ENCODE peak calls at places on chromosomes 2 and 18, in nine cellular contexts. D is trophoblast cell, P is K562, B is A549, J is dorsolateral prefrontal cortex, K is kidney epithelial cell, Z is mammary epithelial cell, X is DND-41, E is GM23338. Q is an unnamed sample.
A peak's percentile ranks its signal among the peaks of the same experiment; 100 is the strongest.

GRCh38 chr2:26462511-26463251 is 15.2 kb downstream of the OTOF start:
- DNase-seq in D (peak; percentile 58), Z (peak; percentile 50), P (peak; percentile 74), X (peak; percentile 20), K (peak; percentile 26), B (peak; percentile 74), E (peak; percentile 77), J (peak; percentile 31), Q (no peak)

GRCh38 chr2:159982842-159983785 is 79.3 kb downstream of the PLA2R1 start:
- DNase-seq in P (no peak), J (no peak), E (peak; percentile 9), K (no peak), Z (no peak), B (no peak), D (no peak), X (no peak), Q (peak; percentile 55)

GRCh38 chr18:42363446-42363845 is 408.4 kb downstream of the PIK3C3 start:
- DNase-seq in Z (no peak), E (no peak), P (no peak), X (no peak), K (no peak), D (no peak), J (no peak), B (no peak), Q (no peak)

GRCh38 chr2:130759906-130760753 is 4.8 kb downstream of the AMER3 start:
- DNase-seq in E (no peak), J (no peak), D (no peak), P (no peak), Z (peak; percentile 12), K (no peak), B (no peak), X (no peak), Q (no peak)

GRCh38 chr18:25349131-25349925 is 2.6 kb downstream of the ZNF521 start:
- DNase-seq in X (no peak), B (no peak), E (peak; percentile 67), K (no peak), J (no peak), D (no peak), P (no peak), Z (no peak), Q (peak; percentile 22)

GRCh38 chr2:65329551-65329950 is 101.9 kb downstream of the ACTR2 start:
- DNase-seq in X (no peak), P (no peak), E (peak; percentile 18), J (no peak), K (no peak), Z (no peak), D (no peak), B (no peak), Q (no peak)

GRCh38 chr2:216408426-216409315 is 3.6 kb upstream of the SMARCAL1 start:
- DNase-seq in B (no peak), J (no peak), D (no peak), K (no peak), E (peak; percentile 56), Z (no peak), P (no peak), X (no peak), Q (no peak)

GRCh38 chr2:121858847-121859246 is 103.4 kb downstream of the TSN start:
- DNase-seq in B (no peak), J (no peak), X (no peak), K (no peak), Z (no peak), P (no peak), D (no peak), E (no peak), Q (no peak)

GRCh38 chr18:74840492-74841167 is 243.0 kb downstream of the ZNF407 start:
- DNase-seq in J (no peak), K (peak; percentile 25), D (no peak), Z (peak; percentile 61), X (no peak), E (no peak), P (no peak), B (peak; percentile 51), Q (no peak)

GRCh38 chr2:172924070-172924469 is 151.6 kb upstream of the MAP3K20 start:
- DNase-seq in D (no peak), Z (no peak), X (no peak), B (no peak), E (no peak), P (no peak), J (no peak), K (no peak), Q (no peak)

GRCh38 chr2:34337735-34338134 is 738.6 kb upstream of the FAM98A start:
- DNase-seq in K (no peak), E (no peak), P (no peak), Z (no peak), J (no peak), D (no peak), X (no peak), B (no peak), Q (no peak)

GRCh38 chr2:241896746-241897201 is 27.2 kb downstream of the RTP5 start:
- DNase-seq in B (no peak), P (no peak), E (no peak), Z (no peak), K (no peak), J (peak; percentile 17), X (no peak), D (no peak), Q (no peak)

GRCh38 chr2:230871361-230872150 is 6.8 kb downstream of the ITM2C start:
- DNase-seq in X (no peak), Z (no peak), B (no peak), J (no peak), K (no peak), P (no peak), E (no peak), D (no peak), Q (no peak)
- H3K4me3 ChIP-seq in X (no peak overlapping the region), Z (no peak overlapping the region), B (no peak overlapping the region), J (no peak overlapping the region), K (no peak overlapping the region), P (no peak overlapping the region), E (no peak overlapping the region), D (no peak overlapping the region), Q (no peak overlapping the region)

DNA sequence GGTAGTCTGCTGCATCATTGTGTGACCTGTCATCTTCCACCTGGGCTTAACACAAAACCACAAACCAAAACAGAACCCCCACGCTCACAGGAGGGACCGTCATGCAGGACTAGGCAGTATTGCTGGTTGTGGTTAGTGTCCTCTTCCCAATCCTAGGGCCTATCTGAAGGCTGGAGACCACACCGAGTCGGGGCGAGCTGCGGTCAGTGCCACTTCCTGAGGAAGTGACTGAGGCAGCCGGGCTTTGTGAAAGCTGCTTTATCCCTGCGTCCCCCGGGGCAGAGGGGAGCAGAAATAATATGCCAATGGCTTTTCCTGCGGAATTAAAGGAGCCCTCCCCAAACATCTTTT is 22.9 kb downstream of the ZNF532 start:
- DNase-seq in P (no peak), Z (peak; percentile 91), E (no peak), K (peak; percentile 71), D (peak; percentile 11), J (no peak), B (no peak), X (peak; percentile 43), Q (no peak)
- H3K4me3 ChIP-seq in P (no peak overlapping the region), Z (no peak overlapping the region), E (no peak overlapping the region), K (no peak overlapping the region), D (no peak overlapping the region), J (no peak overlapping the region), B (no peak overlapping the region), X (no peak overlapping the region), Q (no peak overlapping the region)

DNA sequence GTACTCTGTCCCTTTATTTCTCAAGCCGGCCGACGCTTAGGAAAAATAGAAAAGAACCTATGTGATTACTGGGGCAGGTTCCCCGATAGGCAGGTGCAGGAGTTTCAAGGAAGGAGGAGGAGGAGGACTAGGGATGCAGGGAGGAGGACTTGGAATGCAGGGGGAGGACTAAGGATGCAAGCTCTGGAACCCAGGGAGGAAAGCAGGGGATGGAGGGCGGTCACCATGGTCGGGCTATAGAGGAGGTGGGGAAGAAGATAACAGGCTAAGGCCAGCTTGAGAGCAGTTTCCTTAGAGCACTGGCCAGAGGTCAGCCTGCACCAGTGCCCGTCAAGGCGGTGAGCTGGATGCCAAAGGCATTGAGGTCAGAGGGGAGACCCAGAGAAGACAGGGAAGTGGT is 18.7 kb upstream of the B3GNT7 start:
- DNase-seq in D (no peak), E (peak; percentile 53), P (no peak), J (no peak), K (no peak), B (no peak), Z (no peak), X (no peak), Q (no peak)
- H3K4me3 ChIP-seq in D (no peak overlapping the region), E (peak overlapping the region; percentile 18), P (no peak overlapping the region), J (no peak overlapping the region), K (no peak overlapping the region), B (no peak overlapping the region), Z (no peak overlapping the region), X (no peak overlapping the region), Q (no peak overlapping the region)

GRCh38 chr2:71417300-71418202 is 35.8 kb upstream of the DYSF start:
- DNase-seq in Z (peak; percentile 23), K (no peak), J (no peak), B (peak; percentile 39), P (no peak), D (no peak), E (peak; percentile 19), X (no peak), Q (no peak)
- H3K4me3 ChIP-seq in Z (peak overlapping the region; percentile 34), K (peak overlapping the region; percentile 33), J (no peak overlapping the region), B (peak overlapping the region; percentile 51), P (peak overlapping the region; percentile 23), D (no peak overlapping the region), E (peak overlapping the region; percentile 62), X (peak overlapping the region; percentile 16), Q (no peak overlapping the region)

GRCh38 chr2:41998201-41998781 is 49.5 kb upstream of the PKDCC start:
- DNase-seq in J (no peak), K (no peak), Z (no peak), D (no peak), P (no peak), X (no peak), E (no peak), B (no peak), Q (no peak)
- H3K4me3 ChIP-seq in J (no peak overlapping the region), K (no peak overlapping the region), Z (no peak overlapping the region), D (no peak overlapping the region), P (no peak overlapping the region), X (no peak overlapping the region), E (no peak overlapping the region), B (no peak overlapping the region), Q (no peak overlapping the region)

DNA sequence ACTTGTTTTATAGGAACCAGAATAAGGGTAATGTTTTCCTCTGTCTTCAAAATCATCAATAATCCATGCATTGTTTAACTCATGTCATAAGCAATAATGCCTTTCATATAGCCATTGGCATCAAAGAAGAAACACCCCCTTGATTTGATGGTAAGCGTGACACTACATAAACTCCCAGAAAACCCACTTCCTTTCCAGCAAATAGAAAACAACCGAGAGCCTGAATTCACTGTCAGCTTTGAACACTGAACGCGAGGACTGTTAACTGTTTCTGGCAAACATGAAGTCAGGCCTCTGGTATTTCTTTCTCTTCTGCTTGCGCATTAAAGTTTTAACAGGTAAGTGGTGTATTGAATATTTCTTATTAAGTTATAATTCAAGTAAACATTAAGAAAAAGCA is at the start of gene ICOS:
- DNase-seq in P (no peak), K (no peak), Z (no peak), J (no peak), D (no peak), X (peak; percentile 75), E (no peak), B (no peak), Q (no peak)
- H3K4me3 ChIP-seq in P (no peak within 1 kb of the TSS), K (no peak within 1 kb of the TSS), Z (no peak within 1 kb of the TSS), J (no peak within 1 kb of the TSS), D (no peak within 1 kb of the TSS), X (peak within 1 kb of the TSS; percentile 56), E (no peak within 1 kb of the TSS), B (no peak within 1 kb of the TSS), Q (no peak within 1 kb of the TSS)